ENCODE peak calls at places on chromosomes 6 and 20, in four cellular contexts. One of them, this sample, is unnamed.

GRCh38 chr6:158344534-158344933 is 32.3 kb downstream of the TULP4 start:
- DNase-seq in mesenchymal stem cell: no peak
- DNase-seq in H1: no peak
- DNase-seq in trophoblast cell: no peak
- DNase-seq in this sample: no peak

GRCh38 chr6:4281341-4282293 is 146.2 kb upstream of the ECI2 start:
- DNase-seq in mesenchymal stem cell: peak
- DNase-seq in trophoblast cell: peak
- DNase-seq in H1: peak
- DNase-seq in this sample: peak

GRCh38 chr20:3092611-3093379 is 8.3 kb upstream of the AVP start:
- DNase-seq in H1: no peak
- DNase-seq in trophoblast cell: no peak
- DNase-seq in mesenchymal stem cell: no peak
- DNase-seq in this sample: peak

GRCh38 chr20:46246527-46246926 is 61.8 kb downstream of the CDH22 start:
- DNase-seq in H1: no peak
- DNase-seq in trophoblast cell: no peak
- DNase-seq in mesenchymal stem cell: no peak
- DNase-seq in this sample: no peak

GRCh38 chr6:55674672-55675071 is 95.7 kb upstream of the HMGCLL1 start:
- DNase-seq in H1: no peak
- DNase-seq in trophoblast cell: no peak
- DNase-seq in mesenchymal stem cell: no peak
- DNase-seq in this sample: no peak

GRCh38 chr6:3825331-3825831 is 23.8 kb upstream of the FAM50B start:
- DNase-seq in mesenchymal stem cell: peak
- DNase-seq in H1: peak
- DNase-seq in trophoblast cell: peak
- DNase-seq in this sample: peak

GRCh38 chr6:137894779-137895385 is 27.8 kb downstream of the TNFAIP3 start:
- DNase-seq in trophoblast cell: peak
- DNase-seq in mesenchymal stem cell: peak
- DNase-seq in H1: no peak
- DNase-seq in this sample: no peak

GRCh38 chr20:35617397-35618031 is 1.9 kb downstream of the SPAG4 start:
- DNase-seq in trophoblast cell: peak
- DNase-seq in mesenchymal stem cell: peak
- DNase-seq in H1: no peak
- DNase-seq in this sample: peak

GRCh38 chr6:158488065-158488464 is 71.8 kb upstream of the TMEM181 start:
- DNase-seq in mesenchymal stem cell: peak
- DNase-seq in trophoblast cell: no peak
- DNase-seq in H1: no peak
- DNase-seq in this sample: peak

GRCh38 chr6:9131616-9132015 is 696.3 kb upstream of the SLC35B3 start:
- DNase-seq in H1: no peak
- DNase-seq in mesenchymal stem cell: no peak
- DNase-seq in trophoblast cell: peak
- DNase-seq in this sample: no peak

GRCh38 chr20:40497781-40498691 is 191.0 kb downstream of the MAFB start:
- DNase-seq in mesenchymal stem cell: peak
- DNase-seq in trophoblast cell: peak
- DNase-seq in H1: no peak
- DNase-seq in this sample: no peak

GRCh38 chr20:17971571-17972013 is 2.8 kb downstream of the MGME1 start:
- DNase-seq in H1: no peak
- DNase-seq in mesenchymal stem cell: peak
- DNase-seq in trophoblast cell: no peak
- DNase-seq in this sample: peak

GRCh38 chr6:94215614-94216013 is 796.3 kb upstream of the EPHA7 start:
- DNase-seq in H1: no peak
- DNase-seq in trophoblast cell: no peak
- DNase-seq in mesenchymal stem cell: no peak
- DNase-seq in this sample: no peak

GRCh38 chr6:111718326-111718725 is 112.6 kb upstream of the TRAF3IP2 start:
- DNase-seq in trophoblast cell: no peak
- DNase-seq in H1: no peak
- DNase-seq in mesenchymal stem cell: no peak
- DNase-seq in this sample: no peak

GRCh38 chr6:152267967-152268845 is 369.0 kb downstream of the SYNE1 start:
- DNase-seq in mesenchymal stem cell: peak
- DNase-seq in trophoblast cell: peak
- DNase-seq in H1: no peak
- DNase-seq in this sample: peak

GRCh38 chr6:3363296-3364025 is 93.4 kb downstream of the SLC22A23 start:
- DNase-seq in trophoblast cell: peak
- DNase-seq in H1: no peak
- DNase-seq in mesenchymal stem cell: no peak
- DNase-seq in this sample: no peak

GRCh38 chr6:74925683-74926082 is 280.2 kb downstream of the COL12A1 start:
- DNase-seq in trophoblast cell: no peak
- DNase-seq in mesenchymal stem cell: no peak
- DNase-seq in H1: no peak
- DNase-seq in this sample: no peak

GRCh38 chr6:159107451-159108260 is 61.5 kb upstream of the FNDC1 start:
- DNase-seq in H1: no peak
- DNase-seq in mesenchymal stem cell: no peak
- DNase-seq in trophoblast cell: no peak
- DNase-seq in this sample: no peak

GRCh38 chr6:47897233-47897632 is 115.4 kb downstream of the OPN5 start:
- DNase-seq in mesenchymal stem cell: no peak
- DNase-seq in H1: no peak
- DNase-seq in trophoblast cell: no peak
- DNase-seq in this sample: no peak

DNA sequence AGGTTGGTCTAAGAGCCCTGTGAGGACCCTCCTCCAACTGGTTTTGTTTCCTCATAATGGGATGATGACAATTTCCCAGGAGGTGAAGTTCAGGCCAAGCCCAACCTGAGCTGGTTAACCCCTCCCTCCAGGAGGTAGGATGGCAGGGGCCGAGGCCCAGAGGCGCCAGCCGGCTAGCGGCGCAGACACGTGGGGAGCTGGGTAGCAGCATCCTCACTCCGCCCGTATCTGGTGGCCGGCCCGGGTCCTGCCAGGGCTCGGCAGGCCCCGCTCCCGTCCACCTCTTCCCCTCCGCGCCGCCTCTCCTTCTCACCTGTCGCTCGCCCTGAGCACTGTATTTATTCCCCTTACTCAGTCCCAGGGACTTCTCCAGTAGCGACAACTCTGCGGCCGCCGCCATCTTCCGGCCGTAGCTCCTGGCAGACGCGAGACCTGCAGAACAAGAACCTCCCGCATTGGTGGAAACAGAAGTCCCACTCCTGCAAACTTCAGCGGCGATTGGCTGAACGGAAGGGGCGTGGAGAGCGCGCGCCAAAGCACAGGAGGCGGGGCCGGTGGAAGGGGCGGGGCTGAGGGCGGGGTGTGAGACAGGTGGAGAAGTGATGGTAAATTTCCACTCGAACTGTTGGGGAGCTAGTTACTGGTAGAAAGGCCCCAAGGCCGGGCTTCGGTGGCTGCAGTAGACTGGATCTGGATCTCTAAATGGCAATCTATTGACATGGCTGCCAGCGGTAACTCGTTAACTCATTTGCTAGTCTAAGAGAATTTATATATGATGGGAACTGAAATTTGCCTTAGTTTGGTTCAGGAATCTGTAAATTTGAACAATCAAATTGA is at the start of gene EEF1E1:
- DNase-seq in trophoblast cell: peak
- DNase-seq in mesenchymal stem cell: peak
- DNase-seq in H1: peak
- DNase-seq in this sample: peak
- H2BK120ac ChIP-seq in trophoblast cell: no peak
- H2BK120ac ChIP-seq in mesenchymal stem cell: no peak
- H2BK120ac ChIP-seq in H1: peak
- H2BK120ac ChIP-seq in this sample: no peak

GRCh38 chr6:17001188-17001587 is 100.7 kb upstream of the STMND1 start:
- DNase-seq in H1: no peak
- DNase-seq in mesenchymal stem cell: peak
- DNase-seq in trophoblast cell: no peak
- DNase-seq in this sample: peak

GRCh38 chr6:17004269-17004668 is 97.6 kb upstream of the STMND1 start:
- DNase-seq in trophoblast cell: no peak
- DNase-seq in H1: no peak
- DNase-seq in mesenchymal stem cell: no peak
- DNase-seq in this sample: no peak

GRCh38 chr6:17002123-17002522 is 99.7 kb upstream of the STMND1 start:
- DNase-seq in trophoblast cell: no peak
- DNase-seq in H1: no peak
- DNase-seq in mesenchymal stem cell: no peak
- DNase-seq in this sample: no peak

DNA sequence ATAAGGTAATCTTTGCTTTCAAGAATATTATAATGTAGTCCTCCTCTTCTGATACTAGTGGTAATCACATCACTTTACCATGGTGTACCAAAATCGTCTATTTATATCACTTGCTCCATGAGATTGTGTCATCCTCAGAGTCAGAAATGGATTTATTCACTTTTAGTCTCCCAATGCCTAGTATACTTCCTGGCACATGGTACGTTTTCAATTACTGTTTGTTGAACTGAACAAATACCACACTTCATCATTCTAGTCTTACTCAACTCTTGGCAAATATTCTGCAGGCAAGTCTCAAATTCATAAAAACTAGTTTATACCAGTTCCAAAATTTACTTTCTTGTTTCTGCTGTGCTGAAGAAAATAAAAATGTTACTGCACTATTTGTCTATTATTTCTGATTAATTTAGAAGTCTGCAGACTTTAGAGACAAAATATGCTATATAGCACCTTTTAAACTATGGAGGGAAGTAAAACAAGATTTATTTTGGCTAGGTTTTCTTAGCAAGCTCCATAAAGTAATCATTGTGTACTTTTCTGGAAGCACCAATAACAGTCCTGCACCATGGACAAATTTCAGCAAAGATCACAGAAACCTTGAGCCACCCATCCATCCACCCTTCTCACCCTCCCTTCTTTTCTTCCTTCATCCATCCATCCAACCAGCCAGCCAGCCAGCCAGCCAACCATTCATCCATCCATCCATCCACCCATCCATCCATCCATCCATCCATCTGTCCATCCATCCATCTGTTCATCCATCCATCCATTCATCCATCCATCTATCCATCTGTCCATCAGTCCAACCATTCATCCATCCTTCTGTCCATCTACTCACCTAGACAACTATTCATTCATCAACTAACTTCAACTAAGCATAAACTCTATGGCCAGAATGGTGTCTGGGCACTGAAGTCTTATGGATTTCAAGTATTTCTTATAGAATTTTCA is 102.1 kb upstream of the STMND1 start:
- DNase-seq in mesenchymal stem cell: no peak
- DNase-seq in H1: no peak
- DNase-seq in trophoblast cell: no peak
- DNase-seq in this sample: no peak
- H2BK120ac ChIP-seq in mesenchymal stem cell: no peak
- H2BK120ac ChIP-seq in H1: no peak
- H2BK120ac ChIP-seq in trophoblast cell: no peak
- H2BK120ac ChIP-seq in this sample: no peak

DNA sequence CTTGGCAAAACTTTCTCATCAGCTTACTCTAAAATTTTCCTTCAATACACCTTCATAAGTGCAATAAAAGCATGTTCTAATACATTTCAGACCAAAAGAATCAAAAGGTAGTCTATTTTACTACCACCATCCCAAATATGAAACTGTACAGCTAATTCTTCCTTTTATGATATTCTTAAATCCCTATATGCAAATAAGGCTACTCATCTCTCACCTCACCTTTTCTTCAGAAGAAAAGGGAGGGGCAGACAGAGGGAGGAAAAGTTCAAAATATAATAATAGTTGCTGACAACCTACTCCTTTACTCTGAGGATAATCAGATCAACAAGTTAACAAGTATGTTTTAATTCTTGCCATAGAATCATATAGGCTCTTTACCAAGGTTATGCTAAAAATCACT is 7.4 kb downstream of the C6orf120 start:
- DNase-seq in H1: no peak
- DNase-seq in trophoblast cell: no peak
- DNase-seq in mesenchymal stem cell: no peak
- DNase-seq in this sample: no peak
- H2BK120ac ChIP-seq in H1: no peak
- H2BK120ac ChIP-seq in trophoblast cell: no peak
- H2BK120ac ChIP-seq in mesenchymal stem cell: no peak
- H2BK120ac ChIP-seq in this sample: no peak

GRCh38 chr20:10562929-10563328 is 110.9 kb downstream of the JAG1 start:
- DNase-seq in trophoblast cell: no peak
- DNase-seq in mesenchymal stem cell: no peak
- DNase-seq in H1: no peak
- DNase-seq in this sample: no peak

GRCh38 chr20:10565191-10565921 is 108.4 kb downstream of the JAG1 start:
- DNase-seq in mesenchymal stem cell: peak
- DNase-seq in trophoblast cell: peak
- DNase-seq in H1: no peak
- DNase-seq in this sample: peak

GRCh38 chr20:10563935-10564492 is 109.8 kb downstream of the JAG1 start:
- DNase-seq in mesenchymal stem cell: no peak
- DNase-seq in H1: no peak
- DNase-seq in trophoblast cell: no peak
- DNase-seq in this sample: no peak

GRCh38 chr20:10568032-10568431 is 105.8 kb downstream of the JAG1 start:
- DNase-seq in H1: no peak
- DNase-seq in trophoblast cell: no peak
- DNase-seq in mesenchymal stem cell: no peak
- DNase-seq in this sample: peak

DNA sequence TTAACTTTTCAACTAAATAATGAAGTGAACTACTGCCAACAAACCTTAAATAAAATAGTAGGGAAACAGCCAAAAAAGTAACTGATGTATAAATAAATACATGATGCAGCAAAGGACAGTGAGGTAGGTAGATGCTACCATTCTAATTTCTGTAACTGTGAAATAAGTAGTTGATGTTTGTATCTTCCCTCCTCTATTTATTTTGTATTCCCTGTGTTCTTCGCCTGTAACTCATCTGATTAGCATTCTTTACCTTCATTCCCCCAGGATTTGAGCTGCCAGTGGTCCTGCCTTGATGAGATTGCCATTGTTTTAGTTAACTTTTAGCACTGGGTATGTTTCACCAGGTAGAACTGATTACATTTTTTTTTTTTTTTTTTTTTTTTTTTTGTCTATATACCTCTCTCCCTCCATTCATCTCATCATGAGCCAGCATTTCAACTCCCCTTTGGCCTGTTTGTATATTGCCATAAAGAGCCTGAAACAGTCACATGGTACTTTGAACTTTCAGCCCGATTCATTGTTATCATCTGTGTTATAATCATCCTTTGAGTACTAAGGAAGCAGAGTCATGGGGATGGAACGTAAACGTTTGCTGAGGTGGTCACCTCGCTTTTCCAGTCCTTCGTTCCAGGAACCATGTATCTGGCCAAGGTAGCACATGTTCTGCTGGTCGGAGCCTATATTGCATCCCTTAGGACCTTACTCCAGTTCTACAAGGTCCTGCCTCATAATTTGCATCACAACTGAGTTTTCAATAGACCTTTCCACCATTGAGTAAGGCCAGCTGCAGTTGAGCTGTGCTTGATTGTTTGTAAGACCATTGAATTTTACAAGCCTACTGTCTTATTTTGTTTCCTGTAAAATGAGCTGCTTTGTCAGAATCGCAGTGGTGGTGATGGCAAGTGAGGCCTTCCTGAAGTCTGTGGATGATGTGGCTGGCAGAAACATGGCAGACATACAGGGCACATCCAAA is 107.6 kb downstream of the JAG1 start:
- DNase-seq in H1: no peak
- DNase-seq in trophoblast cell: no peak
- DNase-seq in mesenchymal stem cell: no peak
- DNase-seq in this sample: no peak
- H2BK120ac ChIP-seq in H1: no peak
- H2BK120ac ChIP-seq in trophoblast cell: no peak
- H2BK120ac ChIP-seq in mesenchymal stem cell: no peak
- H2BK120ac ChIP-seq in this sample: no peak

This sample was measured in mesendoderm.